ENCODE peak calls at places on chromosomes 16 and 17, in four cellular contexts. M is CD4-positive, alpha-beta T cell; Q is prostate gland; C is lung. P is an unnamed sample. For H3K27me3, the result is how much of the 10 kb centered on the place peaks cover.

GRCh38 chr16:78364501-78364900 is 265.0 kb downstream of the WWOX start:
- DNase-seq in M (no peak), Q (no peak), C (no peak), P (no peak)

GRCh38 chr16:67862623-67863583 is 9.9 kb upstream of the EDC4 start:
- DNase-seq in M (no peak), Q (no peak), C (no peak), P (peak)

GRCh38 chr16:3171855-3172593 is 16.0 kb upstream of the OR1F1 start:
- DNase-seq in M (no peak), Q (no peak), C (no peak), P (no peak)

GRCh38 chr17:429589-429988 is 77.0 kb upstream of the RPH3AL start:
- DNase-seq in M (no peak), Q (no peak), C (no peak), P (no peak)

GRCh38 chr17:65487161-65487560 is 74.3 kb downstream of the AXIN2 start:
- DNase-seq in M (no peak), Q (no peak), C (no peak), P (no peak)

GRCh38 chr17:82160081-82160480 is 52.6 kb downstream of the CCDC57 start:
- DNase-seq in M (no peak), Q (peak), C (no peak), P (no peak)

GRCh38 chr16:64089697-64090096 is 1032.2 kb downstream of the CDH11 start:
- DNase-seq in M (no peak), Q (no peak), C (no peak), P (no peak)

GRCh38 chr16:12994402-12994801 is 93.0 kb downstream of the SHISA9 start:
- DNase-seq in M (no peak), Q (no peak), C (no peak), P (no peak)

GRCh38 chr17:56451629-56452028 is 141.9 kb upstream of the NOG start:
- DNase-seq in M (no peak), Q (no peak), C (no peak), P (no peak)

GRCh38 chr17:19762515-19762961 is 14.4 kb upstream of the ALDH3A1 start:
- DNase-seq in M (peak), Q (peak), C (peak), P (peak)

GRCh38 chr17:50511058-50511457 is 2.8 kb downstream of the MYCBPAP start:
- DNase-seq in M (no peak), Q (no peak), C (no peak), P (no peak)

GRCh38 chr16:74942977-74943918 is 41.7 kb downstream of the WDR59 start:
- DNase-seq in M (no peak), Q (no peak), C (no peak), P (no peak)

GRCh38 chr16:35149550-35149949 is 1690.1 kb downstream of the TP53TG3F start:
- DNase-seq in M (no peak), Q (no peak), C (no peak), P (no peak)

GRCh38 chr16:54928421-54929089 is 2.1 kb upstream of the IRX5 start:
- DNase-seq in M (no peak), Q (peak), C (peak), P (peak)

GRCh38 chr17:65287040-65287439 is 149.9 kb downstream of the RGS9 start:
- DNase-seq in M (no peak), Q (no peak), C (no peak), P (no peak)

GRCh38 chr17:62882284-62882683 is 74.2 kb upstream of the MARCHF10 start:
- DNase-seq in M (no peak), Q (no peak), C (no peak), P (no peak)

GRCh38 chr17:64069143-64069542 is 48.7 kb upstream of the ICAM2 start:
- DNase-seq in M (no peak), Q (no peak), C (no peak), P (no peak)

GRCh38 chr17:51734462-51734861 is 424.1 kb downstream of the CA10 start:
- DNase-seq in M (no peak), Q (no peak), C (no peak), P (no peak)

GRCh38 chr17:16322636-16323035 is 30.6 kb downstream of the CENPV start:
- DNase-seq in M (no peak), Q (no peak), C (no peak), P (no peak)

GRCh38 chr17:55794681-55795080 is 43.8 kb downstream of the PCTP start:
- DNase-seq in M (no peak), Q (no peak), C (no peak), P (no peak)

GRCh38 chr16:87953308-87954208 is 2.3 kb downstream of the BANP start:
- DNase-seq in M (no peak), Q (no peak), C (no peak), P (no peak)

GRCh38 chr16:87952751-87953150 is 1.5 kb downstream of the BANP start:
- DNase-seq in M (no peak), Q (no peak), C (no peak), P (no peak)

GRCh38 chr16:87954361-87954760 is 3.1 kb downstream of the BANP start:
- DNase-seq in M (no peak), Q (no peak), C (no peak), P (no peak)

GRCh38 chr16:87950765-87951549 is at the start of gene BANP:
- DNase-seq in M (peak), Q (peak), C (peak), P (peak)

DNA sequence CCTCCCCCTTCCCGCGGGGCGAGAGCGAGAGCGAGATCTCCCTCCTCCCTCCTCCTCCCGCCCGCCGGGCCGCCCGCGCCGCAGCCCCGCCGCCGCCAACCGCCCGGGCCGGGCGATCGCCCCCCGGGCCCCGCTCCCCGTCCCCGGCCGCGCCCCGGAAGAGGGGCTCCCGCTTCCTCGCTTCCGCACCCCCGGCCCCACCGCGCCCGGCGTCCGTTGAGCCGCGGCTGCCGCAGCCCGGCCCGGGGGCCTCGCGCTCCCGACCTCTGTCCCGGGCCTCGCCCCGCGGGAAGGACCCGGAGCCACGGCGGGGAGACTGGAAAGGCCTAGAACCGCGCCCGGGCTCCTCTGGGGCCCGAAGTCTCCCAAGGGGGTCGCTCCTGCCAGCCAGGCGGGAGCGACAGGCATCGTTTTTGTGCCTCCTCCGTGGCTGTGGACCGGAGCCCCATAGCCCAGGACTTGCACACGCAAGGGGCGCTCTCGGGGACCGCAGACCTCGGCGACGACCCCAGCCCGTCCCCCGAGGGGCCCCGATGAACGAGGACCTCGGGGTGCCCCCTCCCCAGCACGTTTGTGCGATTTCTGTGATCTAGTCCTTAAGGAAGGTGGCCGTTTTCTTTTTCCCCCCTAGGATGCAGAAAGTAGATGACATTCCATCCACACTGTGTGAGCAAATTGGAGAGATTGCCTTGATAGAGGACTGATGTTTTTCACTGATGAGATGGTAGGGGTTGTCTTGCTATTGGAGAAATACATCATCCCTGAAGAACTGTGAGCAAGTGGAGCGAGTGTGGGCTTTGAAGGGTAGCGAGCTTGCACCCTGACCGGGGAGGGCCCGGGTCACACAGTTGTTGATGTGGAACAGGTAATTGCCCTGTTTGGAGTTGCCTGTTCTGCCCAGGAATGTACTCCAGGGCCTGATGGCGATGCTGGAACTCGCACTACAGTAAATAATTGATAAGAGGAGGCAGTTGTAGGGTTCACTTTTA is 610 bp downstream of the BANP start:
- DNase-seq in M (no peak), Q (no peak), C (no peak), P (no peak)
- TF ChIP-seq CTCF in M (no peak), Q (no peak), C (no peak), P (no peak)

GRCh38 chr17:79815836-79816371 is 19.0 kb upstream of the CBX8 start:
- DNase-seq in M (no peak), Q (no peak), C (no peak), P (no peak)
- H3K27me3 ChIP-seq in M (half or more), Q (under half), C (under half), P (under half)

GRCh38 chr17:58120195-58120822 is 27.9 kb upstream of the OR4D1 start:
- DNase-seq in M (peak), Q (peak), C (no peak), P (no peak)

GRCh38 chr17:58119491-58119890 is 28.7 kb upstream of the OR4D1 start:
- DNase-seq in M (no peak), Q (no peak), C (no peak), P (no peak)

GRCh38 chr17:58127846-58128245 is 20.3 kb upstream of the OR4D1 start:
- DNase-seq in M (no peak), Q (no peak), C (no peak), P (no peak)

GRCh38 chr17:58117382-58117781 is 30.8 kb upstream of the OR4D1 start:
- DNase-seq in M (no peak), Q (no peak), C (no peak), P (no peak)

DNA sequence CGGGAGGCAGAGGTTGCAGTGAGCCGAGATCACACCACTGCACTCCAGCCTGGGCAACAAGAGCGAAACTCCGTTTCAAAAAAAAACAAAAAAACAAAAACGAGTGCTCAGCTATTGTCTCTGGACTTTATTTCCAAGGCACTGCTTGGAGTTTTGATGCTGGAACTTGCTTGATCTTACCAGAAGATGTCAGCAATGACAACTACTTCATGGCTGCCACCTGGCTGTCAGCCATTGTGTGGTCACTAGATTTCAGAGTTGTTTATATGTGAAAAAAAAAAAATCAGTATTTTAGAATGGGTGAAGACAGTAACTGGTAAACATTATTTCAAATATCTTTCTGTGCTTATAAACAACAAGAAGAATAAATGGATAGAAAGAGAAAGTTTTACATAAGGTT is 26.3 kb upstream of the OR4D1 start:
- DNase-seq in M (peak), Q (no peak), C (no peak), P (no peak)
- TF ChIP-seq CTCF in M (peak), Q (no peak), C (no peak), P (no peak)

DNA sequence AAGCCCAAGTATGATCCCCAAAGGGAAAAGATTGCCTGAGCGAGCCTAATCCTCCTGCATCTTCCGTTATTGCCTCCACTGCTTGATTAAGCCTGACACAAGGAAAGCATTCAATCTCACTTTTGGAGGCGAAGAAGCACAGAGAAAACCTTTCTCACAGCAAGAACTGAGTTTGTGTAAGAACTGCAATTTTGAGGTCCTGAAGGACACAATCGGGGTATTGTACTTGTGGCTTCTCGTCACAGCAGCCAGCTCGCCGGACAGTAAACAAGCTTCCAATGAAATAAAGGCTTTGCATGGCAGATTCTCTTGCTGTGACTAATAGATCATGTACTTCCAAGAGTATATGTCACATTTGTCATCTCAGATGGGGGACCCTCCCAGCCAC is 18.7 kb upstream of the FOXF1 start:
- DNase-seq in M (no peak), Q (no peak), C (no peak), P (no peak)
- H3K27me3 ChIP-seq in M (half or more), Q (under half), C (under half), P (under half)

DNA sequence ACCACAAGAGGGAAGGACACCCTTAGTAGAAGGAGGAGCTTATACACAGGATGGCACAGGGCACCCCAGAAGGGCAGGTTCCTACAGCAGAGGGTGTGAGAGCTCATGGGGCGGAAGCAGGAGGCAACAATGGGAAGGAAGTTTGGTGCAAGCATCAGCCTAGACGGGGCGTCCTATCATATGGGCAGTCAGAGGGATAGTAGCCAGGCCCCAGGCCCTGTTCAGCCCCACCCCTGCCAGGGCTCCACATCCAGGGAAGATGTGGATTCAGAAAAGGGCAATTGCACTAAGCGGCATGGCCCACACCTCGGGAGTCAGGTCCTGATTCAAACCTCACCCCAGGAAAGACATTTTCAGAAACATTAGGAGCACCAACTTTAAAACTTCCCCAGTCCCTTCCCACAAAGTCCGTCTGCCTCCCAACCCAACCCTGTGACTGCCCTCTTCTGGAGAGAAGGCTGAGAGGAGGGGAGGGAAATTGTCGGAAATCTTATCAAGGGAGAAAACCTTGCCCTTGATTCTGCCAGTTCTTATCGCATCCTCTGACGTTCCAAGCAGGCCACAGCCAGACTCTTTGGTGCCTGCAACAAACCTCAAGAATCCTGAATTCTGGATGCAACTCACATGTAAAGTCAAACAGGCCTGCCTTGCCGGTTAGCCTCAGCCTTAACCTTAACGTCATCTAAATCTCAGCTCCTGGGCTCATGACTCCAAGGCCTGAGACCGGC is 198.8 kb upstream of the CDH5 start:
- DNase-seq in M (no peak), Q (no peak), C (no peak), P (no peak)
- TF ChIP-seq CTCF in M (no peak), Q (no peak), C (no peak), P (no peak)

DNA sequence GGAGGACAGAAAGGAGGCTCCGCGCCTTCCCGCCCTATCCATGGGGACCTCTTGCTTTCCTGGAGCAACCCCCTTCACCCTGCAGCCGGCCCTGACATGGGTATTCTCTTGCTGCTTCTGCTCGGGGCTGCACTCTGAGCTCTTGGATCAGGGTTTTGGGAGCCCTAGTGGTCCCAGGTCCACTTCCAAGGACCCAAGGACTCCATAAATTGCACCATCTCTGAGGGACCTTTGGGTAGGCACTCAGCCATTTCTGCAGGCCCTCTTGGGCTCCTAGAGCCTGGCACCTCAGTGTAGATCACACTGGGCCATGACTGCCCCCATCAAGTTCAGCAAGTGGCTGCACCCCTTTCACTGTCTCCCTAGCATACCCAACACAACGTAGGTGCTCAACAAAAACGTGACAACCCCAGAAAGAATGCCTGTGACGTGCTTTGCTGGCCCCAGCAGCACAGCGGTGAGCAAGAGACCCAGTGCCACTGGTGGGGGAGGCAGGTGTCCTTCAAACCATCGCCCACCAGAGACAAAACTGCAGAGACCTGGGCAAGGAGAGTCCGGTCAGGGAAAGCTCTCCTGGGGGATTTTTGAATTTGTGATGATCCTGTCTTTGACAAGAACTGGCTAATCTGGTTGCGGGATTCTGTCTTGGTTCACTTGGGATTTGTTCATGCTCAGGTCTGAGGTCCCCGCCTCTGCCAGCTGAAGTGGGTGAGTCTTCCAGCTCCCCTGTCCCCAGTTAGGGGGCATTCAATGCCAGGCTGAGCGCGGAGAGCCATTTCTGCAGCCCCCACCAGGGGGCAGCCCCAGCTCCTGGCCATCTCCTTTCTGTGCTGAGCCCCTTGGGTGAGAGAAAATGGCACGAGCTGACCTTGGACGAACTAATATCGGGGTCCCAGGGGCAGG is 2.5 kb upstream of the RAB11FIP4 start:
- DNase-seq in M (peak), Q (no peak), C (no peak), P (no peak)
- H3K27me3 ChIP-seq in M (under half), Q (under half), C (under half), P (under half)

GRCh38 chr16:5791011-5791410 is 693.4 kb upstream of the EEF2KMT start:
- DNase-seq in M (no peak), Q (no peak), C (no peak), P (no peak)
- TF ChIP-seq CTCF in M (no peak), Q (no peak), C (no peak), P (no peak)

GRCh38 chr16:15768201-15768600 is 88.6 kb downstream of the MYH11 start:
- DNase-seq in M (no peak), Q (no peak), C (no peak), P (no peak)
- H3K27me3 ChIP-seq in M (under half), Q (under half), C (under half), P (under half)

GRCh38 chr16:83199012-83199411 is 572.2 kb downstream of the CDH13 start:
- DNase-seq in M (no peak), Q (no peak), C (no peak), P (no peak)

GRCh38 chr16:83205896-83206295 is 579.1 kb downstream of the CDH13 start:
- DNase-seq in M (no peak), Q (no peak), C (no peak), P (no peak)

DNA sequence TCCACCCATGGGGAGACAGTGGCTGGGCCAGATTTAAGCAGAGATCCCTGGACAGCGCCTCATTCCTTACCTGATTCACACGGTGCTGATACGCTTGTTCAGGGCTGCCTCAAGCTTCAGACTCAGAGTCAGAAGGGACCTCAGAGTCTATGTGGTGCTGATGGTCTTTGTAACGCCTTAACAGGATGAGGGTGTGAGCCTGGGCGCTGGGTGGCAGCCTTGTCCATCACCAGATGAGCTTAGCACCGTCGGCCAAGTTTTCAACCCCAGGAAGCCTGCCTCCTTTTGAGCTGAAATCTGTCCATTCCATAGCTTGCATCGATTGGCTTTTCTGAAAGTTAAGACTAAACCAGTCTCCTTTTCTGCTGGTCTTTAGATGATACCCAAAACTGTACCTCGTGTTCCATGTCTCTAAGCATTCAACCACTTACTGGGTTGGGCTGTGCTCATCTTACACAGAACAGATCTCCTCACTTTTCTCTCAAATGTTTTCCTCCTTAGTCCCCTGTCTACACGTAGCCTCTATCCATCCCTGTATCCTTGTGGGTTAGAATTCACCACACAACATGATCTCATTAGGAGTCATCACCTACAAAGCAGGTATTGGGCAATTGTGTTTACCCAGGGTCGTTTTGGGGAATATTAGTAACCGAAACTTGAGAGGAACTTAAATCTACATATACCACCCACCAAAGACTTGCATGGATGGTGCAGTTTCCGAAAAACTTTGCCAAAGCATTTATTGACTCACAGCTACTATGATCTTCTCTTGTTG is 573.4 kb downstream of the CDH13 start:
- DNase-seq in M (no peak), Q (no peak), C (no peak), P (no peak)
- TF ChIP-seq CTCF in M (no peak), Q (no peak), C (no peak), P (no peak)

P was measured in uterus.